ENCODE peak calls at places on chromosomes 7 and 10, in six cellular contexts. P is osteoblast; S is psoas muscle; B is bronchial epithelial cell; T is left ventricle myocardium inferior; U is CD4-positive, CD25-positive, alpha-beta regulatory T cell. A is an unnamed sample.

GRCh38 chr7:84044834-84045233 is 149.8 kb downstream of the SEMA3A start:
- DNase-seq in P (no peak), S (no peak), B (no peak), T (no peak), U (no peak), A (no peak)

GRCh38 chr10:787933-788651 is 98.6 kb upstream of the DIP2C start:
- DNase-seq in P (peak; percentile 91), S (no peak), B (no peak), T (no peak), U (no peak), A (peak; percentile 52)

GRCh38 chr7:421056-421991 is 98.3 kb downstream of the PDGFA start:
- DNase-seq in P (peak; percentile 83), S (no peak), B (no peak), T (peak; percentile 8), U (peak; percentile 8), A (peak; percentile 87)

GRCh38 chr7:83643012-83643411 is 5.9 kb downstream of the SEMA3E start:
- DNase-seq in P (no peak), S (no peak), B (no peak), T (no peak), U (no peak), A (no peak)

GRCh38 chr10:88759366-88760101 is at the start of gene LIPN:
- DNase-seq in P (no peak), S (no peak), B (peak; percentile 76), T (no peak), U (peak; percentile 80), A (no peak)

GRCh38 chr7:2205036-2205780 is 27.5 kb downstream of the MAD1L1 start:
- DNase-seq in P (peak; percentile 37), S (no peak), B (no peak), T (no peak), U (no peak), A (no peak)

GRCh38 chr10:91156196-91156595 is 64.3 kb upstream of the PCGF5 start:
- DNase-seq in P (no peak), S (no peak), B (no peak), T (no peak), U (no peak), A (no peak)

GRCh38 chr7:69399038-69399800 is 199.1 kb upstream of the AUTS2 start:
- DNase-seq in P (peak; percentile 84), S (no peak), B (no peak), T (no peak), U (no peak), A (peak; percentile 67)

GRCh38 chr7:149161241-149161848 is 14.1 kb downstream of the ZNF398 start:
- DNase-seq in P (no peak), S (no peak), B (peak; percentile 35), T (no peak), U (no peak), A (no peak)

GRCh38 chr7:119900996-119901395 is 372.0 kb upstream of the KCND2 start:
- DNase-seq in P (no peak), S (no peak), B (no peak), T (no peak), U (no peak), A (no peak)

GRCh38 chr7:101973130-101973529 is 155.7 kb downstream of the CUX1 start:
- DNase-seq in P (no peak), S (no peak), B (no peak), T (no peak), U (no peak), A (peak; percentile 12)

GRCh38 chr10:120666311-120666710 is 184.9 kb upstream of the WDR11 start:
- DNase-seq in P (no peak), S (no peak), B (no peak), T (no peak), U (no peak), A (no peak)

GRCh38 chr10:121096617-121097431 is 245.7 kb downstream of the WDR11 start:
- DNase-seq in P (no peak), S (no peak), B (no peak), T (peak; percentile 78), U (no peak), A (no peak)

GRCh38 chr7:1546274-1546908 is 9.6 kb downstream of the TMEM184A start:
- DNase-seq in P (no peak), S (peak; percentile 13), B (no peak), T (no peak), U (no peak), A (no peak)

GRCh38 chr10:44716470-44716869 is 194.7 kb upstream of the TMEM72 start:
- DNase-seq in P (no peak), S (no peak), B (peak; percentile 86), T (no peak), U (no peak), A (no peak)

GRCh38 chr10:102718220-102718619 is 3.8 kb downstream of the SFXN2 start:
- DNase-seq in P (no peak), S (no peak), B (no peak), T (no peak), U (no peak), A (peak; percentile 62)

GRCh38 chr7:41188163-41189130 is 514.4 kb downstream of the INHBA start:
- DNase-seq in P (peak; percentile 66), S (no peak), B (peak; percentile 92), T (no peak), U (no peak), A (no peak)

GRCh38 chr10:86046845-86047460 is 319.6 kb downstream of the GRID1 start:
- DNase-seq in P (no peak), S (no peak), B (peak; percentile 87), T (no peak), U (peak; percentile 23), A (no peak)

GRCh38 chr10:49605177-49605938 is 4.8 kb upstream of the SLC18A3 start:
- DNase-seq in P (peak; percentile 71), S (no peak), B (peak; percentile 40), T (no peak), U (no peak), A (peak; percentile 9)

DNA sequence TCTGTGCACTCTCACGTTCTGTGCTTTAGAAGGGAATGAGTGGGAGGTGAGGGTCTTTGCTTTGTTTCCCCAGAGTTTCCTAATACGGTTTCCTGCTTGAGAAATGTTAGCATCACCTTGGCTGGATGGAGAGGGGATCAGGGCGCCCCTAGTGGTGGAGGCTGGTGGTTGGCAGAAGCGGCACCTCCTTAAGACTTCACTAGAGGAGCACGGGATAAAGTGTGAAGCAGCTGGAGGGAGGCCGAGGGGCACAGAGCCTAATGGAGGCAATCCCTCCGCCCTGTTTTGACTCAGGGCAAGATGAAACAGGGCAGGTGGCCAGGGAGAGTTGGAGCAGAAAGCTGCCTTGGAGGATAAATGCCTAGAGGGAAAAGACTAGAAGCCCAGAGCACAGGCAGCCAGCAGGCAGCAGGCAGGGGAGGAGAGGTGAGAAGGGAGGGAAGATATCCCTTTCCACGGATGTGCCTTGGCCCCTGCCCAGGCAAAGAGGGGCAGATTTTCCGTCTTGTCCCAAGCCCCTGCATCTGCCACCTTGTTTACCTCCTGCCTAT is 56.0 kb upstream of the BTRC start:
- DNase-seq in P (peak; percentile 94), S (peak; percentile 59), B (peak; percentile 57), T (peak; percentile 45), U (peak; percentile 75), A (peak; percentile 81)
- H3K27me3 ChIP-seq in P (peaks cover 43% of the 10 kb centered on the region), S (no peaks in the 10 kb centered on the region), B (peaks cover 18% of the 10 kb centered on the region), T (peaks cover 61% of the 10 kb centered on the region), U (peaks cover 14% of the 10 kb centered on the region), A (peaks cover 36% of the 10 kb centered on the region)

GRCh38 chr7:19107142-19107391 is 10.4 kb downstream of the TWIST1 start:
- DNase-seq in P (peak; percentile 59), S (no peak), B (no peak), T (no peak), U (no peak), A (no peak)

GRCh38 chr7:19110778-19111175 is 6.7 kb downstream of the TWIST1 start:
- DNase-seq in P (peak; percentile 22), S (no peak), B (no peak), T (no peak), U (no peak), A (peak; percentile 44)

GRCh38 chr7:19110026-19110777 is 7.2 kb downstream of the TWIST1 start:
- DNase-seq in P (no peak), S (no peak), B (no peak), T (no peak), U (no peak), A (no peak)

GRCh38 chr7:19107392-19108147 is 9.9 kb downstream of the TWIST1 start:
- DNase-seq in P (peak; percentile 74), S (peak; percentile 13), B (peak; percentile 13), T (no peak), U (no peak), A (peak; percentile 63)

DNA sequence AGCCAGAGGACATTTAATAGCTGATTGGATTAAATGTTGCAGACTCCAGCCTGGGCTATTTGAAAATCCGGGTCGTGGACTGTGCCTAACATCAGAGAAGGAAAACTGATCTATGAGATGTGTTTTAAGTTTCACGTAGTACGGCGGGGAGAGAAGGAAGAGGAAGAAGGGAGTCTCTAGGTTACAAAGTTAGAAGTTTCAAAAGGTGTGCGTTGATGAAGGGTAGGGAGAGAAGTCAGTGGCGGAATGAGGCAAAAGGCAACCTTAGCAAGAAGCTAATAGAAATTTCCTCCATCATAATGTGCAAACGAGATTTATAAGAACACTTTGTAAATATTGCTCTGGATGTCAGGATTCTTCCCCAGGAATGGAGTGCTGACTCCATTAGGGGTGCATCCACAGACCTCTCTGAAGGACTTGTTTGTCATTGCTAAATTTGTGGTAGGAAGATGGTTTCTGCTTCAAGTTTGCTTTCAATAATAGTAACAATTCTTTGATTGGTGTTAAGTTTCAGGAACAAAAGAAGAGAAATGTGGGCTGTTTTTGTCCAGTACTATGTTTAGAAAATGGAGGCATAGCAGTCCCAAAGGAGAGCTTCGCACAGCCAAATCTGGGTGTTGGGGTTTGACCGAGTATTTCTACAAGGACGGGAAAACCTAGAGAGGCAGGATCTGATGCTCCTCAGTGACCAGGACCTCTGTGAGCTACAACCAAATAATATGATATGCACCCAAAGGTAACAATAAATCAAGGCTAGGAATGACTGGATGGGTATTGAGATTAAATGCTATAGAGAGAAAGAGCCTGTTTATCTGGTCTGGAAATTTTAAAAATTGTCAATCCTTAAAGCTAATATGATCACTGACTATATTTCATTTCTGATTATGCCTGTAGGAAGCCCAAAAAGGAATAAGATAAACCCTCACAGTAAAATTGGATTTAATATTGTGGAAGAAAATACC is 8.2 kb downstream of the TWIST1 start:
- DNase-seq in P (no peak), S (no peak), B (no peak), T (no peak), U (no peak), A (no peak)
- H3K27me3 ChIP-seq in P (no peaks in the 10 kb centered on the region), S (peaks cover 13% of the 10 kb centered on the region), B (peaks cover 77% of the 10 kb centered on the region), T (peaks cover 100% of the 10 kb centered on the region), U (peaks cover 51% of the 10 kb centered on the region), A (peaks cover 100% of the 10 kb centered on the region)

GRCh38 chr10:99535764-99536399 is 3.1 kb downstream of the NKX2-3 start:
- DNase-seq in P (no peak), S (no peak), B (no peak), T (no peak), U (no peak), A (peak; percentile 77)
- H3K27me3 ChIP-seq in P (peaks cover 96% of the 10 kb centered on the region), S (peaks cover 2% of the 10 kb centered on the region), B (peaks cover 77% of the 10 kb centered on the region), T (peaks cover 100% of the 10 kb centered on the region), U (peaks cover 40% of the 10 kb centered on the region), A (peaks cover 100% of the 10 kb centered on the region)

GRCh38 chr10:100567826-100568225 is 32.1 kb downstream of the HIF1AN start:
- DNase-seq in P (peak; percentile 90), S (no peak), B (no peak), T (no peak), U (no peak), A (peak; percentile 43)

GRCh38 chr10:100567249-100567648 is 31.5 kb downstream of the HIF1AN start:
- DNase-seq in P (peak; percentile 69), S (no peak), B (no peak), T (no peak), U (no peak), A (peak; percentile 30)

GRCh38 chr10:100570518-100570865 is 34.7 kb downstream of the HIF1AN start:
- DNase-seq in P (no peak), S (no peak), B (no peak), T (no peak), U (no peak), A (no peak)

GRCh38 chr10:100569687-100570517 is 34.2 kb downstream of the HIF1AN start:
- DNase-seq in P (no peak), S (no peak), B (no peak), T (no peak), U (no peak), A (peak; percentile 89)

GRCh38 chr10:100568937-100569336 is 33.2 kb downstream of the HIF1AN start:
- DNase-seq in P (no peak), S (no peak), B (no peak), T (no peak), U (no peak), A (no peak)
- H3K27me3 ChIP-seq in P (peaks cover 65% of the 10 kb centered on the region), S (no peaks in the 10 kb centered on the region), B (peaks cover 33% of the 10 kb centered on the region), T (peaks cover 98% of the 10 kb centered on the region), U (peaks cover 30% of the 10 kb centered on the region), A (peaks cover 18% of the 10 kb centered on the region)